ENCODE peak calls at places on chromosomes 16 and 17, in eight cellular contexts. G, E, V, X, K, R, N and H are unnamed samples.

GRCh38 chr17:82598256-82599011 is 49.8 kb downstream of the WDR45B start:
- DNase-seq in K (no peak), X (no peak), G (peak), N (no peak), R (no peak), E (no peak), V (no peak), H (no peak)

GRCh38 chr17:60640503-60640902 is 37.1 kb upstream of the BCAS3 start:
- DNase-seq in G (peak), N (no peak), E (no peak), X (no peak), R (no peak), V (no peak), K (no peak), H (no peak)

GRCh38 chr17:69763503-69763902 is 311.5 kb upstream of the KCNJ16 start:
- DNase-seq in V (no peak), R (no peak), X (no peak), K (no peak), N (no peak), G (peak), E (no peak), H (no peak)

GRCh38 chr16:7332611-7333010 is at the start of gene RBFOX1:
- DNase-seq in N (no peak), X (no peak), E (no peak), G (no peak), K (no peak), R (no peak), V (no peak), H (no peak)

GRCh38 chr17:77963441-77963840 is 4.9 kb downstream of the TNRC6C start:
- DNase-seq in R (no peak), V (no peak), X (no peak), E (no peak), G (peak), K (no peak), N (no peak), H (no peak)

GRCh38 chr17:14579716-14580115 is 278.8 kb downstream of the HS3ST3B1 start:
- DNase-seq in N (no peak), K (no peak), G (peak), X (no peak), V (no peak), E (no peak), R (no peak), H (no peak)

GRCh38 chr17:47305302-47305923 is 18.3 kb upstream of the EFCAB13 start:
- DNase-seq in G (peak), X (no peak), K (no peak), N (no peak), V (peak), E (no peak), R (no peak), H (no peak)

GRCh38 chr17:2874211-2874686 is 78.0 kb downstream of the RAP1GAP2 start:
- DNase-seq in X (peak), V (no peak), E (no peak), K (no peak), G (no peak), R (no peak), N (no peak), H (no peak)

GRCh38 chr17:78993241-78993956 is 13.7 kb upstream of the LGALS3BP start:
- DNase-seq in R (no peak), K (no peak), V (peak), N (peak), X (peak), G (peak), E (peak), H (peak)

GRCh38 chr17:77842148-77842905 is 116.2 kb upstream of the TNRC6C start:
- DNase-seq in V (peak), R (no peak), X (no peak), K (no peak), E (no peak), N (no peak), G (peak), H (no peak)

GRCh38 chr16:78930561-78930960 is 670.0 kb downstream of the MAF start:
- DNase-seq in E (no peak), K (no peak), N (no peak), V (no peak), G (no peak), R (no peak), X (no peak), H (no peak)

GRCh38 chr16:22316411-22316811 is 19.2 kb downstream of the POLR3E start:
- DNase-seq in X (no peak), V (no peak), G (no peak), N (no peak), R (peak), K (no peak), E (no peak), H (no peak)

GRCh38 chr17:64547354-64547753 is 40.6 kb downstream of the CEP95 start:
- DNase-seq in E (no peak), R (no peak), V (no peak), N (no peak), K (no peak), G (no peak), X (peak), H (no peak)

GRCh38 chr17:38745545-38745944 is 2.6 kb downstream of the PCGF2 start:
- DNase-seq in X (no peak), G (no peak), N (no peak), R (peak), E (no peak), V (no peak), K (no peak), H (no peak)

GRCh38 chr16:56764835-56765234 is 34.9 kb downstream of the NUP93 start:
- DNase-seq in N (no peak), E (no peak), V (no peak), R (no peak), K (no peak), G (no peak), X (no peak), H (no peak)

GRCh38 chr17:20190605-20191004 is 181.4 kb downstream of the SPECC1 start:
- DNase-seq in K (no peak), E (no peak), R (no peak), X (no peak), N (no peak), V (no peak), G (no peak), H (no peak)

GRCh38 chr17:81809556-81809998 is 5.6 kb downstream of the GCGR start:
- DNase-seq in G (no peak), N (no peak), V (no peak), R (no peak), X (no peak), K (no peak), E (no peak), H (no peak)

GRCh38 chr16:57834936-57835335 is 32.6 kb upstream of the KIFC3 start:
- DNase-seq in G (peak), K (no peak), N (no peak), E (no peak), X (no peak), V (no peak), R (no peak), H (no peak)

GRCh38 chr17:71023631-71024030 is 854.3 kb downstream of the KCNJ2 start:
- DNase-seq in K (no peak), V (no peak), N (no peak), E (peak), G (no peak), X (no peak), R (no peak), H (no peak)

GRCh38 chr16:81590714-81591537 is 146.3 kb downstream of the CMIP start:
- DNase-seq in E (no peak), K (no peak), R (no peak), G (no peak), V (no peak), X (no peak), N (no peak), H (no peak)

GRCh38 chr16:54847207-54847606 is 83.5 kb upstream of the IRX5 start:
- DNase-seq in E (no peak), G (no peak), N (no peak), K (no peak), R (no peak), X (no peak), V (peak), H (no peak)

GRCh38 chr16:81715358-81716196 is 63.5 kb upstream of the PLCG2 start:
- DNase-seq in E (peak), V (no peak), R (no peak), K (no peak), X (no peak), G (no peak), N (no peak), H (no peak)

GRCh38 chr16:57578521-57579360 is 36.3 kb downstream of the ADGRG5 start:
- DNase-seq in X (peak), K (peak), G (no peak), E (no peak), R (no peak), N (no peak), V (no peak), H (no peak)

GRCh38 chr17:82084373-82085030 is 13.5 kb downstream of the FASN start:
- DNase-seq in X (no peak), N (no peak), G (no peak), E (no peak), K (no peak), R (peak), V (no peak), H (no peak)

GRCh38 chr17:29179232-29180036 is 764 bp downstream of the MYO18A start:
- DNase-seq in N (peak), R (no peak), X (peak), G (peak), E (no peak), V (peak), K (no peak), H (no peak)

GRCh38 chr17:29977836-29978235 is 36.4 kb downstream of the EFCAB5 start:
- DNase-seq in X (no peak), K (no peak), R (no peak), V (no peak), G (peak), E (no peak), N (no peak), H (no peak)

GRCh38 chr17:79522414-79522813 is 88.4 kb downstream of the RBFOX3 start:
- DNase-seq in E (no peak), N (no peak), V (no peak), G (no peak), X (no peak), R (no peak), K (no peak), H (no peak)

GRCh38 chr17:34177642-34178041 is 77.4 kb upstream of the CCL2 start:
- DNase-seq in E (no peak), R (no peak), X (no peak), G (peak), N (no peak), V (no peak), K (no peak), H (no peak)

GRCh38 chr17:78186689-78187595 is at the start of the genes AFMID and TK1:
- DNase-seq in K (peak), G (peak), N (peak), V (peak), E (peak), X (peak), R (peak), H (peak)

GRCh38 chr17:34580685-34581445 is 1.5 kb downstream of the TMEM132E start:
- DNase-seq in X (peak), K (no peak), G (peak), N (no peak), V (no peak), R (no peak), E (no peak), H (no peak)

GRCh38 chr17:4074831-4075495 is 67.9 kb downstream of the ZZEF1 start:
- DNase-seq in V (peak), X (no peak), K (no peak), E (peak), G (peak), N (no peak), R (no peak), H (peak)

GRCh38 chr17:18363021-18363941 is at the start of gene SHMT1:
- DNase-seq in V (peak), X (peak), G (peak), N (peak), R (peak), E (peak), K (peak), H (peak)

GRCh38 chr17:1072551-1072961 is 75.6 kb downstream of the TIMM22 start:
- DNase-seq in X (no peak), R (peak), V (no peak), E (no peak), N (no peak), G (no peak), K (no peak), H (no peak)

GRCh38 chr16:83701494-83701893 is 106.3 kb upstream of the HSBP1 start:
- DNase-seq in X (peak), K (no peak), E (peak), V (peak), G (peak), R (no peak), N (no peak), H (peak)

GRCh38 chr17:44829558-44830358 is at the start of gene GJC1:
- DNase-seq in R (peak), X (peak), V (peak), K (no peak), G (peak), N (no peak), E (peak), H (peak)

GRCh38 chr17:81142301-81143199 is 22.8 kb upstream of the PVALEF start:
- DNase-seq in X (peak), K (no peak), N (peak), G (peak), R (peak), V (peak), E (peak), H (peak)

GRCh38 chr16:1158456-1159324 is 5.8 kb downstream of the CACNA1H start:
- DNase-seq in E (no peak), N (no peak), R (peak), V (no peak), X (no peak), G (no peak), K (no peak), H (no peak)
- TF ChIP-seq CTCF in E (no peak), N (no peak), R (no peak), V (no peak), X (no peak), G (no peak), K (no peak), H (no peak)

DNA sequence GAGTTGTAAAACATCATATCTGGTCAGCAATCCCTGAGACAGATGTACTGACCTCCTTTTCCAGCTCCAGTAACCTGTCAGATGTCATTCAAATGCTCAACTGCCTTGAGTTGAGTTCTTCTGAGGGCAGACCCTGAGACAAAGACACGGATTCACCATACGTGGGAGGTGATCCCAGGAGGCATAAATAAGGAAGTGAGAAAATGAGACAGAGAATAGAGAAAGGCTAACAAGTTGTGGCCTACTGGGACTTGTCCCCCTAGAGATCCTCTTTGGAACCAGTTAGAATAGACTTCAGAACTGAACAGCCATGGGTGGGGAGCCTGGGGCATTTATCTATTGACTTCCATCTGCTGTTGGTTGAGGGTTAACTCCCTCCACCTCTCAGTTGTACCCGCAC is 123.1 kb upstream of the DYNLRB2 start:
- DNase-seq in E (no peak), N (no peak), K (no peak), R (no peak), X (no peak), V (no peak), G (no peak), H (no peak)
- TF ChIP-seq CTCF in E (no peak), N (no peak), K (no peak), R (no peak), X (no peak), V (no peak), G (no peak), H (no peak)

GRCh38 chr16:66960270-66960669 is 796 bp upstream of the CES3 start:
- DNase-seq in K (no peak), R (no peak), E (no peak), G (no peak), V (no peak), N (no peak), X (no peak), H (no peak)

GRCh38 chr16:66959645-66960177 is 1.4 kb upstream of the CES3 start:
- DNase-seq in E (no peak), V (no peak), K (no peak), R (peak), N (no peak), X (no peak), G (no peak), H (no peak)

GRCh38 chr16:66964049-66964448 is 3.0 kb downstream of the CES3 start:
- DNase-seq in V (no peak), N (no peak), X (no peak), G (no peak), E (no peak), R (peak), K (no peak), H (no peak)

GRCh38 chr16:66958857-66959644 is 2.0 kb upstream of the CES3 start:
- DNase-seq in K (no peak), X (no peak), G (no peak), E (no peak), R (peak), N (no peak), V (no peak), H (no peak)

DNA sequence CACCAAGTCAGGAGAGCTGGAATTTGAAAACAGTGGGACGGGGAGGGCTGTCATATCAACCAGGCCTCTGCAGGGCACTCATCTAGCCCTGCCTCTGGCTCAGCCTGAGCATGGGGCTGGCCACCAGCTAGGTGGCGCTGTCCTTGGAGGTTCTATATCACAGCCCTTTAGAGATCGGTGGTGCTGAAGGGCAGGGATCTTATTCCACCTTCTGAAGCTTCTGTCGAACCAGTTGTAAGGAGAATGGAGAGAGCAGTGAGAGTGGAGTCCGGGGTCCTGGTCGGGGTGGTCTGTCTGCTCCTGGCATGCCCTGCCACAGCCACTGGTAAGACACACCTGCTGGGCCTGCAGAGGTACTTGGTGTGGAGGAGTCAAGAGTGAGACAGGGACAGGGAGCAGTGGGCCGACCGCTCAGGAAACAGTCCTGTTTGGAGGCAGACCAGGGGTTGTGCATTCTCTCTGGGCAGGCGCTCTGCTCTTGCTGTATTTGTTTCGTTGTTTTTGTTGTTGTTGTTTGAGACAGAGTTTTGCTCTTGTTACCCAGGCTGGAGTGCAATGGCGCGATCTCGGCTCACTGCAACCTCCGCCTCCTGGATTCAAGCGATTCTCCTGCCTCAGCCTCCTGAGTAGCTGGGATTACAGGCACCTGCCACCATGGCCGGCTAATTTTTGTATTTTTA is at the start of gene CES3:
- DNase-seq in K (no peak), E (peak), R (peak), V (peak), N (peak), X (peak), G (peak), H (peak)
- TF ChIP-seq CTCF in K (no peak), E (peak), R (peak), V (peak), N (peak), X (peak), G (peak), H (peak)

DNA sequence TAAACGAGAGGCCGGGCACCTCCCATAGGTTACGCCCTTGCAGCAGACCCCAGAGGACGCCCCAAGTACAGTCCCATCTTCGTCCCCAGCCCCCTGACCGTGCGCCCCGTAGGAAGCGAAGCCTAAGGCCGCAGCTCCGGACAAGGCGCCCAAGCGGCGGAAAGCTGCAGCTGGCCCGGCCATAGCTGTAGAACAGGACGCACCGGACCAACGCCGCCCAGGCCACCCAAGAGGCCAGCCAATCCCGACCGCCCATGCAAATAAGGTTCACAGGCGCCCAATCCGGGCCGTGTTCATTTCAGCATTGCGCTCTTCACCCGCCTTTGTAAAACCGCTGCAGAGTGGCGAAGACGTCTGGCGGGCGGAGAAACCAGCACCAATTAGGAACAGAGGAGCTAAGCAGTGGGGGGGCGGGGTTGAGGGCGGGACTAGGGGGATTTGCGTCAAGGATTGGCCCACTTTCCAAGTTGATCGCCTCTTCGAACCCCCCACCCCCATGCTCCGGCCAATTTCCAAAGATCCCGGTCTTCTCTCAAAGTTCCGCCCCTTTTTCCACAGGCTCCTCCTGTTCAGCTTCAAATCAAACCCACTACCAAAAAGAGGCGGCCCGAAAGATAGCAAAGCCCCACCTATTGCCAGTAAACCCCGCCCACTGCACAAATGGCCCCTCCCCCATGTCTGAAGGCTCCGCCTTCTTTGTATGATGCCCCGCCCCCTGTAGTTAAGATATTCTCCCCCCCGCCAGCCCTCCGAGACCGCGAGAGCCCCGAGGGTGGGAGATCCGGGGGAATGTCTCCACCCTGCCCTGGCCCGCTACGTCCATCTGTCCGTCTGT is at the start of gene TMEM256:
- DNase-seq in G (peak), K (peak), R (peak), E (peak), X (peak), V (peak), N (peak), H (peak)
- TF ChIP-seq CTCF in G (no peak), K (no peak), R (no peak), E (no peak), X (no peak), V (no peak), N (no peak), H (no peak)

GRCh38 chr17:76793775-76794174 is 55.9 kb downstream of the MFSD11 start:
- DNase-seq in E (peak), G (peak), N (no peak), R (no peak), V (peak), X (peak), K (no peak), H (no peak)
- TF ChIP-seq CTCF in E (peak), G (peak), N (no peak), R (no peak), V (peak), X (peak), K (no peak), H (peak)

DNA sequence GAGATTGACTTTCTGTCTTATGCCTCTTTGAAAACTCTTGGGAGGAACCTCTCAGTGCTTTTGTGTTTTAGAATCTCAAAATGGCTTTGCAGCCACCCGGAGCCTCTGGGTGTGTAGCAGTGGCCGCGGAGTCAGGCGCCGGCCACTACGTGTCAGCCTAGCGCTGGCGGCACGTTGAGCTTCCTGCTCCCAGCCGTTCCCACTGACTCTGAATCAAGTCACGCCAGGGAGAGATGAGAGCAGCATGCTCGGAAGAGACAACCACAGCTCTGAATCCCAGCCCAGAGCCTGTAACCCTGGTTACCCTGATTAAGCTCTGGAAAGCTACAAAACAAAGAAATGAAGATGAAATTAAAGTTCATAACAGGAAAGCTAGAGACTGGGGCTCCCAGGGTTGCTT is 97.4 kb upstream of the CACNG5 start:
- DNase-seq in K (no peak), N (no peak), R (peak), X (peak), E (no peak), V (no peak), G (peak), H (no peak)
- TF ChIP-seq CTCF in K (no peak), N (no peak), R (no peak), X (peak), E (no peak), V (no peak), G (no peak), H (no peak)

GRCh38 chr16:2370725-2371124 is 30.2 kb upstream of the ABCA3 start:
- DNase-seq in E (no peak), G (no peak), V (peak), N (no peak), X (no peak), R (no peak), K (no peak), H (no peak)
- TF ChIP-seq CTCF in E (no peak), G (no peak), V (no peak), N (no peak), X (no peak), R (no peak), K (no peak), H (no peak)

GRCh38 chr16:51524555-51525373 is 373.7 kb upstream of the SALL1 start:
- DNase-seq in E (no peak), G (peak), V (peak), X (no peak), K (no peak), N (no peak), R (no peak), H (no peak)
- TF ChIP-seq CTCF in E (no peak), G (peak), V (peak), X (no peak), K (no peak), N (no peak), R (no peak), H (no peak)